ENCODE peak calls at places on chromosomes 6 and 20, in six cellular contexts. One of them, this sample, is unnamed. For H3K4me1, the result is how much of the 10 kb centered on the place peaks cover.

GRCh38 chr6:89575562-89575960 is 63.0 kb downstream of the LYRM2 start:
- DNase-seq in fibroblast of lung: no peak
- DNase-seq in PC-3: no peak
- DNase-seq in cardiac muscle cell: peak
- DNase-seq in ascending aorta: no peak
- DNase-seq in effector memory CD4-positive, alpha-beta T cell: no peak
- DNase-seq in this sample: no peak

GRCh38 chr6:108591040-108591816 is 30.5 kb downstream of the FOXO3 start:
- DNase-seq in fibroblast of lung: no peak
- DNase-seq in PC-3: no peak
- DNase-seq in cardiac muscle cell: no peak
- DNase-seq in ascending aorta: no peak
- DNase-seq in effector memory CD4-positive, alpha-beta T cell: no peak
- DNase-seq in this sample: no peak

GRCh38 chr6:64301307-64302236 is 666.0 kb downstream of the PHF3 start:
- DNase-seq in fibroblast of lung: no peak
- DNase-seq in PC-3: no peak
- DNase-seq in cardiac muscle cell: no peak
- DNase-seq in ascending aorta: no peak
- DNase-seq in effector memory CD4-positive, alpha-beta T cell: no peak
- DNase-seq in this sample: no peak

GRCh38 chr6:28537509-28538140 is 11.9 kb downstream of the GPX5 start:
- DNase-seq in fibroblast of lung: peak
- DNase-seq in PC-3: peak
- DNase-seq in cardiac muscle cell: no peak
- DNase-seq in ascending aorta: no peak
- DNase-seq in effector memory CD4-positive, alpha-beta T cell: no peak
- DNase-seq in this sample: no peak

GRCh38 chr6:46876126-46876525 is 45.6 kb downstream of the ADGRF5 start:
- DNase-seq in fibroblast of lung: peak
- DNase-seq in PC-3: peak
- DNase-seq in cardiac muscle cell: peak
- DNase-seq in ascending aorta: no peak
- DNase-seq in effector memory CD4-positive, alpha-beta T cell: no peak
- DNase-seq in this sample: no peak

GRCh38 chr20:56163806-56164205 is 84.7 kb upstream of the MC3R start:
- DNase-seq in fibroblast of lung: no peak
- DNase-seq in PC-3: no peak
- DNase-seq in cardiac muscle cell: no peak
- DNase-seq in ascending aorta: no peak
- DNase-seq in effector memory CD4-positive, alpha-beta T cell: no peak
- DNase-seq in this sample: no peak

GRCh38 chr20:57076951-57077350 is 189.5 kb downstream of the BMP7 start:
- DNase-seq in fibroblast of lung: peak
- DNase-seq in PC-3: peak
- DNase-seq in cardiac muscle cell: peak
- DNase-seq in ascending aorta: no peak
- DNase-seq in effector memory CD4-positive, alpha-beta T cell: no peak
- DNase-seq in this sample: no peak

GRCh38 chr20:45945678-45946148 is 11.2 kb downstream of the PCIF1 start:
- DNase-seq in fibroblast of lung: peak
- DNase-seq in PC-3: no peak
- DNase-seq in cardiac muscle cell: no peak
- DNase-seq in ascending aorta: no peak
- DNase-seq in effector memory CD4-positive, alpha-beta T cell: no peak
- DNase-seq in this sample: no peak

GRCh38 chr6:67361264-67361663 is 1273.8 kb upstream of the ADGRB3 start:
- DNase-seq in fibroblast of lung: no peak
- DNase-seq in PC-3: no peak
- DNase-seq in cardiac muscle cell: no peak
- DNase-seq in ascending aorta: no peak
- DNase-seq in effector memory CD4-positive, alpha-beta T cell: no peak
- DNase-seq in this sample: no peak

GRCh38 chr6:101458341-101458740 is 64.8 kb downstream of the GRIK2 start:
- DNase-seq in fibroblast of lung: peak
- DNase-seq in PC-3: no peak
- DNase-seq in cardiac muscle cell: peak
- DNase-seq in ascending aorta: no peak
- DNase-seq in effector memory CD4-positive, alpha-beta T cell: no peak
- DNase-seq in this sample: no peak

GRCh38 chr6:158039571-158040050 is 57.9 kb downstream of the SYNJ2 start:
- DNase-seq in fibroblast of lung: peak
- DNase-seq in PC-3: peak
- DNase-seq in cardiac muscle cell: peak
- DNase-seq in ascending aorta: no peak
- DNase-seq in effector memory CD4-positive, alpha-beta T cell: no peak
- DNase-seq in this sample: peak

GRCh38 chr20:21430031-21430430 is 32.7 kb upstream of the NKX2-4 start:
- DNase-seq in fibroblast of lung: no peak
- DNase-seq in PC-3: no peak
- DNase-seq in cardiac muscle cell: no peak
- DNase-seq in ascending aorta: no peak
- DNase-seq in effector memory CD4-positive, alpha-beta T cell: no peak
- DNase-seq in this sample: no peak

GRCh38 chr6:134447423-134447822 is 129.5 kb upstream of the SGK1 start:
- DNase-seq in fibroblast of lung: peak
- DNase-seq in PC-3: no peak
- DNase-seq in cardiac muscle cell: peak
- DNase-seq in ascending aorta: no peak
- DNase-seq in effector memory CD4-positive, alpha-beta T cell: no peak
- DNase-seq in this sample: no peak

GRCh38 chr6:17758113-17758512 is 51.4 kb upstream of the NUP153 start:
- DNase-seq in fibroblast of lung: no peak
- DNase-seq in PC-3: peak
- DNase-seq in cardiac muscle cell: no peak
- DNase-seq in ascending aorta: no peak
- DNase-seq in effector memory CD4-positive, alpha-beta T cell: no peak
- DNase-seq in this sample: no peak

GRCh38 chr20:31693987-31694661 is 28.5 kb downstream of the BCL2L1 start:
- DNase-seq in fibroblast of lung: no peak
- DNase-seq in PC-3: peak
- DNase-seq in cardiac muscle cell: no peak
- DNase-seq in ascending aorta: no peak
- DNase-seq in effector memory CD4-positive, alpha-beta T cell: no peak
- DNase-seq in this sample: no peak

GRCh38 chr6:45946352-45946751 is 69.3 kb downstream of the CLIC5 start:
- DNase-seq in fibroblast of lung: peak
- DNase-seq in PC-3: peak
- DNase-seq in cardiac muscle cell: peak
- DNase-seq in ascending aorta: no peak
- DNase-seq in effector memory CD4-positive, alpha-beta T cell: no peak
- DNase-seq in this sample: no peak

GRCh38 chr6:164303092-164304007 is 888.8 kb downstream of the QKI start:
- DNase-seq in fibroblast of lung: peak
- DNase-seq in PC-3: no peak
- DNase-seq in cardiac muscle cell: peak
- DNase-seq in ascending aorta: no peak
- DNase-seq in effector memory CD4-positive, alpha-beta T cell: no peak
- DNase-seq in this sample: no peak

GRCh38 chr6:62400521-62401259 is 114.7 kb upstream of the KHDRBS2 start:
- DNase-seq in fibroblast of lung: no peak
- DNase-seq in PC-3: no peak
- DNase-seq in cardiac muscle cell: no peak
- DNase-seq in ascending aorta: no peak
- DNase-seq in effector memory CD4-positive, alpha-beta T cell: no peak
- DNase-seq in this sample: no peak

GRCh38 chr6:88449770-88450169 is 283.6 kb upstream of the CNR1 start:
- DNase-seq in fibroblast of lung: no peak
- DNase-seq in PC-3: no peak
- DNase-seq in cardiac muscle cell: peak
- DNase-seq in ascending aorta: no peak
- DNase-seq in effector memory CD4-positive, alpha-beta T cell: no peak
- DNase-seq in this sample: no peak

GRCh38 chr6:43246301-43247114 is 3.2 kb downstream of the TTBK1 start:
- DNase-seq in fibroblast of lung: no peak
- DNase-seq in PC-3: no peak
- DNase-seq in cardiac muscle cell: peak
- DNase-seq in ascending aorta: peak
- DNase-seq in effector memory CD4-positive, alpha-beta T cell: no peak
- DNase-seq in this sample: no peak

GRCh38 chr20:22559711-22560305 is 24.6 kb downstream of the FOXA2 start:
- DNase-seq in fibroblast of lung: no peak
- DNase-seq in PC-3: no peak
- DNase-seq in cardiac muscle cell: no peak
- DNase-seq in ascending aorta: no peak
- DNase-seq in effector memory CD4-positive, alpha-beta T cell: no peak
- DNase-seq in this sample: no peak

GRCh38 chr6:165849539-165850430 is 186.7 kb upstream of the PDE10A start:
- DNase-seq in fibroblast of lung: no peak
- DNase-seq in PC-3: no peak
- DNase-seq in cardiac muscle cell: peak
- DNase-seq in ascending aorta: no peak
- DNase-seq in effector memory CD4-positive, alpha-beta T cell: no peak
- DNase-seq in this sample: no peak

GRCh38 chr20:37096415-37097039 is 730 bp upstream of the RBL1 start:
- DNase-seq in fibroblast of lung: no peak
- DNase-seq in PC-3: no peak
- DNase-seq in cardiac muscle cell: no peak
- DNase-seq in ascending aorta: no peak
- DNase-seq in effector memory CD4-positive, alpha-beta T cell: no peak
- DNase-seq in this sample: no peak

GRCh38 chr20:3547906-3548305 is 77.1 kb downstream of the ATRN start:
- DNase-seq in fibroblast of lung: no peak
- DNase-seq in PC-3: no peak
- DNase-seq in cardiac muscle cell: no peak
- DNase-seq in ascending aorta: no peak
- DNase-seq in effector memory CD4-positive, alpha-beta T cell: no peak
- DNase-seq in this sample: no peak
- H3K27ac ChIP-seq in fibroblast of lung: no peak
- H3K27ac ChIP-seq in PC-3: no peak
- H3K27ac ChIP-seq in cardiac muscle cell: no peak
- H3K27ac ChIP-seq in ascending aorta: no peak
- H3K27ac ChIP-seq in effector memory CD4-positive, alpha-beta T cell: no peak
- H3K27ac ChIP-seq in this sample: no peak

GRCh38 chr6:24696097-24696496 is 22.9 kb downstream of the C6orf62 start:
- DNase-seq in fibroblast of lung: no peak
- DNase-seq in PC-3: no peak
- DNase-seq in cardiac muscle cell: no peak
- DNase-seq in ascending aorta: no peak
- DNase-seq in effector memory CD4-positive, alpha-beta T cell: no peak
- DNase-seq in this sample: no peak

GRCh38 chr6:24704468-24704867 is 14.5 kb downstream of the C6orf62 start:
- DNase-seq in fibroblast of lung: no peak
- DNase-seq in PC-3: no peak
- DNase-seq in cardiac muscle cell: no peak
- DNase-seq in ascending aorta: no peak
- DNase-seq in effector memory CD4-positive, alpha-beta T cell: no peak
- DNase-seq in this sample: no peak

GRCh38 chr6:24702720-24703282 is 16.2 kb downstream of the C6orf62 start:
- DNase-seq in fibroblast of lung: no peak
- DNase-seq in PC-3: no peak
- DNase-seq in cardiac muscle cell: no peak
- DNase-seq in ascending aorta: no peak
- DNase-seq in effector memory CD4-positive, alpha-beta T cell: no peak
- DNase-seq in this sample: no peak

GRCh38 chr6:24694198-24694597 is 24.8 kb downstream of the C6orf62 start:
- DNase-seq in fibroblast of lung: no peak
- DNase-seq in PC-3: no peak
- DNase-seq in cardiac muscle cell: no peak
- DNase-seq in ascending aorta: no peak
- DNase-seq in effector memory CD4-positive, alpha-beta T cell: no peak
- DNase-seq in this sample: no peak

GRCh38 chr6:24699521-24700359 is 19.2 kb downstream of the C6orf62 start:
- DNase-seq in fibroblast of lung: no peak
- DNase-seq in PC-3: no peak
- DNase-seq in cardiac muscle cell: peak
- DNase-seq in ascending aorta: no peak
- DNase-seq in effector memory CD4-positive, alpha-beta T cell: no peak
- DNase-seq in this sample: no peak
- H3K4me1 ChIP-seq in fibroblast of lung: under half
- H3K4me1 ChIP-seq in PC-3: under half
- H3K4me1 ChIP-seq in cardiac muscle cell: under half
- H3K4me1 ChIP-seq in ascending aorta: under half
- H3K4me1 ChIP-seq in effector memory CD4-positive, alpha-beta T cell: under half
- H3K4me1 ChIP-seq in this sample: under half

GRCh38 chr6:137867685-137868509 is 838 bp downstream of the TNFAIP3 start:
- DNase-seq in fibroblast of lung: no peak
- DNase-seq in PC-3: peak
- DNase-seq in cardiac muscle cell: no peak
- DNase-seq in ascending aorta: no peak
- DNase-seq in effector memory CD4-positive, alpha-beta T cell: no peak
- DNase-seq in this sample: no peak
- H3K27ac ChIP-seq in fibroblast of lung: peak
- H3K27ac ChIP-seq in PC-3: peak
- H3K27ac ChIP-seq in cardiac muscle cell: peak
- H3K27ac ChIP-seq in ascending aorta: peak
- H3K27ac ChIP-seq in effector memory CD4-positive, alpha-beta T cell: peak
- H3K27ac ChIP-seq in this sample: peak

GRCh38 chr6:26223677-26224546 is 136.7 kb downstream of the HFE start:
- DNase-seq in fibroblast of lung: peak
- DNase-seq in PC-3: peak
- DNase-seq in cardiac muscle cell: peak
- DNase-seq in ascending aorta: peak
- DNase-seq in effector memory CD4-positive, alpha-beta T cell: peak
- DNase-seq in this sample: peak

GRCh38 chr6:26221186-26221585 is 134.0 kb downstream of the HFE start:
- DNase-seq in fibroblast of lung: no peak
- DNase-seq in PC-3: no peak
- DNase-seq in cardiac muscle cell: no peak
- DNase-seq in ascending aorta: no peak
- DNase-seq in effector memory CD4-positive, alpha-beta T cell: no peak
- DNase-seq in this sample: no peak

GRCh38 chr6:26224547-26224912 is 137.3 kb downstream of the HFE start:
- DNase-seq in fibroblast of lung: no peak
- DNase-seq in PC-3: no peak
- DNase-seq in cardiac muscle cell: no peak
- DNase-seq in ascending aorta: no peak
- DNase-seq in effector memory CD4-positive, alpha-beta T cell: no peak
- DNase-seq in this sample: no peak

GRCh38 chr6:26223213-26223612 is 136.0 kb downstream of the HFE start:
- DNase-seq in fibroblast of lung: peak
- DNase-seq in PC-3: peak
- DNase-seq in cardiac muscle cell: peak
- DNase-seq in ascending aorta: no peak
- DNase-seq in effector memory CD4-positive, alpha-beta T cell: no peak
- DNase-seq in this sample: peak

GRCh38 chr6:26222587-26222986 is 135.4 kb downstream of the HFE start:
- DNase-seq in fibroblast of lung: peak
- DNase-seq in PC-3: no peak
- DNase-seq in cardiac muscle cell: no peak
- DNase-seq in ascending aorta: no peak
- DNase-seq in effector memory CD4-positive, alpha-beta T cell: no peak
- DNase-seq in this sample: no peak
- H3K4me1 ChIP-seq in fibroblast of lung: under half
- H3K4me1 ChIP-seq in PC-3: under half
- H3K4me1 ChIP-seq in cardiac muscle cell: under half
- H3K4me1 ChIP-seq in ascending aorta: under half
- H3K4me1 ChIP-seq in effector memory CD4-positive, alpha-beta T cell: under half
- H3K4me1 ChIP-seq in this sample: under half

This sample was measured in CD8-positive, alpha-beta memory T cell.